ENCODE peak calls at places on chromosomes 6 and 20, in eight cellular contexts. J is right lobe of liver, W is uterus, B is stomach, C is A549, P is HCT116, Y is lower leg skin, K is body of pancreas. U is an unnamed sample.

GRCh38 chr20:55057779-55058415 is 582.5 kb downstream of the DOK5 start:
- DNase-seq in J (no peak), W (no peak), B (no peak), C (no peak), P (no peak), Y (no peak), K (no peak), U (no peak)

GRCh38 chr6:70675822-70676221 is 8.1 kb downstream of the SMAP1 start:
- DNase-seq in J (no peak), W (no peak), B (no peak), C (no peak), P (no peak), Y (no peak), K (no peak), U (no peak)

GRCh38 chr6:122749451-122750050 is 30.0 kb upstream of the FABP7 start:
- DNase-seq in J (no peak), W (no peak), B (no peak), C (no peak), P (no peak), Y (no peak), K (no peak), U (no peak)

GRCh38 chr6:34897708-34898107 is 8.7 kb downstream of the ANKS1A start:
- DNase-seq in J (no peak), W (no peak), B (no peak), C (no peak), P (no peak), Y (no peak), K (no peak), U (no peak)

GRCh38 chr20:50172347-50173013 is 18.1 kb upstream of the CEBPB start:
- DNase-seq in J (peak), W (peak), B (peak), C (peak), P (no peak), Y (peak), K (peak), U (no peak)

GRCh38 chr6:35017461-35018183 is 123.5 kb downstream of the TCP11 start:
- DNase-seq in J (peak), W (peak), B (no peak), C (no peak), P (no peak), Y (no peak), K (no peak), U (no peak)

GRCh38 chr20:54345301-54345724 is 130.1 kb upstream of the DOK5 start:
- DNase-seq in J (no peak), W (no peak), B (no peak), C (peak), P (peak), Y (no peak), K (no peak), U (no peak)

GRCh38 chr6:52368002-52368401 is 6.1 kb downstream of the PAQR8 start:
- DNase-seq in J (no peak), W (no peak), B (no peak), C (no peak), P (no peak), Y (no peak), K (no peak), U (no peak)

GRCh38 chr6:139369568-139370046 is 4.8 kb downstream of the CITED2 start:
- DNase-seq in J (no peak), W (no peak), B (no peak), C (peak), P (no peak), Y (no peak), K (no peak), U (no peak)

GRCh38 chr6:26064619-26065257 is 22.5 kb upstream of the HFE start:
- DNase-seq in J (no peak), W (no peak), B (no peak), C (no peak), P (peak), Y (no peak), K (peak), U (no peak)

GRCh38 chr6:455006-455585 is 63.5 kb downstream of the IRF4 start:
- DNase-seq in J (no peak), W (no peak), B (no peak), C (no peak), P (no peak), Y (no peak), K (no peak), U (no peak)

GRCh38 chr6:26304213-26305096 is 60.5 kb upstream of the BTN3A2 start:
- DNase-seq in J (no peak), W (peak), B (no peak), C (no peak), P (peak), Y (no peak), K (no peak), U (no peak)

GRCh38 chr6:40894962-40895799 is 143.8 kb downstream of the UNC5CL start:
- DNase-seq in J (no peak), W (peak), B (peak), C (peak), P (peak), Y (peak), K (peak), U (no peak)

GRCh38 chr6:144767066-144767465 is 481.9 kb downstream of the UTRN start:
- DNase-seq in J (no peak), W (no peak), B (no peak), C (no peak), P (no peak), Y (no peak), K (no peak), U (no peak)

GRCh38 chr6:119347466-119348307 is 1.9 kb downstream of the MAN1A1 start:
- DNase-seq in J (peak), W (peak), B (peak), C (no peak), P (no peak), Y (peak), K (peak), U (no peak)

GRCh38 chr20:4835244-4836177 is 113.8 kb downstream of the PRND start:
- DNase-seq in J (peak), W (peak), B (no peak), C (no peak), P (no peak), Y (peak), K (no peak), U (no peak)

GRCh38 chr6:113073611-113074191 is 726.6 kb downstream of the RFPL4B start:
- DNase-seq in J (no peak), W (no peak), B (no peak), C (no peak), P (no peak), Y (no peak), K (no peak), U (no peak)

GRCh38 chr6:148947621-148948444 is 201.0 kb downstream of the UST start:
- DNase-seq in J (peak), W (peak), B (peak), C (peak), P (peak), Y (peak), K (peak), U (no peak)

GRCh38 chr20:1894471-1894950 is 696 bp upstream of the SIRPA start:
- DNase-seq in J (peak), W (peak), B (peak), C (peak), P (no peak), Y (no peak), K (peak), U (no peak)

GRCh38 chr6:126824226-126824625 is 294.2 kb upstream of the RSPO3 start:
- DNase-seq in J (no peak), W (no peak), B (no peak), C (no peak), P (no peak), Y (no peak), K (no peak), U (no peak)

GRCh38 chr6:116363759-116364158 is 7.0 kb upstream of the DSE start:
- DNase-seq in J (no peak), W (no peak), B (no peak), C (no peak), P (no peak), Y (no peak), K (no peak), U (no peak)

GRCh38 chr6:24332306-24332705 is 25.6 kb downstream of the DCDC2 start:
- DNase-seq in J (no peak), W (no peak), B (no peak), C (no peak), P (no peak), Y (no peak), K (no peak), U (no peak)

GRCh38 chr6:215335-216034 is 76.8 kb upstream of the DUSP22 start:
- DNase-seq in J (no peak), W (no peak), B (no peak), C (no peak), P (no peak), Y (peak), K (no peak), U (no peak)

GRCh38 chr6:20474756-20475542 is 59.3 kb upstream of the CDKAL1 start:
- DNase-seq in J (no peak), W (no peak), B (no peak), C (no peak), P (no peak), Y (no peak), K (no peak), U (no peak)

GRCh38 chr6:139847322-139847797 is 472.9 kb upstream of the CITED2 start:
- DNase-seq in J (no peak), W (no peak), B (no peak), C (no peak), P (no peak), Y (no peak), K (no peak), U (no peak)

GRCh38 chr6:150005761-150006651 is 19.3 kb downstream of the RAET1L start:
- DNase-seq in J (no peak), W (no peak), B (no peak), C (no peak), P (no peak), Y (peak), K (no peak), U (peak)

GRCh38 chr20:53723045-53723444 is 129.4 kb upstream of the ZNF217 start:
- DNase-seq in J (no peak), W (no peak), B (no peak), C (no peak), P (no peak), Y (no peak), K (no peak), U (no peak)

GRCh38 chr20:21534453-21534852 is 20.6 kb upstream of the NKX2-2 start:
- DNase-seq in J (no peak), W (no peak), B (no peak), C (no peak), P (no peak), Y (no peak), K (no peak), U (no peak)
- H3K4me3 ChIP-seq in J (no peak), W (no peak), B (no peak), C (no peak), P (no peak), Y (no peak), K (no peak), U (no peak)

GRCh38 chr6:110815260-110816109 is at the start of gene CDK19:
- DNase-seq in J (peak), W (peak), B (peak), C (peak), P (peak), Y (peak), K (peak), U (peak)
- TF ChIP-seq POLR2A in J (peak), W (peak), B (no peak), C (peak), P (peak), Y (no peak), K (peak), U (no peak)

DNA sequence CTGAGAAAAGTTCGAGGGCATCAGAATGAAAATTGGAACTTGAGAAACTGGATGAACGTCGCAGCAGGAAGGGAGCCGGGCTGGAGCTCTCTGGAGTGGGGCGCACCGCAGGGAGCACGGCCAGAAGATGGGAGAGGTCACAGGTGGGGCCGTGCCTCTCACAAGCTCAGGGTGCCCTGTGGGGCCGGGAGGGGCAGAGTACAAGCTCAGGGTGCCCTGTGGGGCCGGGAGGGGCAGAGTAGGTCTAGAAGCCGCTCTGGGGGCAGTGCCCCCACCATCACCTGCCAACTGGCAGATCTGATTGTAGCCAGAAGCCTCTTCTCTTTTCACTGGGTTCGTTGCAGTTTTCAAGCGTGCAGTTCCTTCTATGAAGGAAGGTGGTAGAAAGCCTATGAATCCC is 61.1 kb upstream of the SNX9 start:
- DNase-seq in J (no peak), W (no peak), B (no peak), C (no peak), P (no peak), Y (no peak), K (no peak), U (no peak)
- H3K4me3 ChIP-seq in J (no peak), W (no peak), B (no peak), C (no peak), P (no peak), Y (no peak), K (no peak), U (no peak)

GRCh38 chr6:44011350-44011925 is 115.8 kb downstream of the MRPL14 start:
- DNase-seq in J (no peak), W (no peak), B (no peak), C (no peak), P (no peak), Y (no peak), K (no peak), U (no peak)

GRCh38 chr6:44009425-44010321 is 117.6 kb downstream of the MRPL14 start:
- DNase-seq in J (no peak), W (peak), B (peak), C (no peak), P (no peak), Y (peak), K (peak), U (no peak)

GRCh38 chr6:44012078-44012493 is 115.2 kb downstream of the MRPL14 start:
- DNase-seq in J (no peak), W (no peak), B (no peak), C (no peak), P (no peak), Y (peak), K (no peak), U (no peak)

GRCh38 chr6:44008821-44009370 is 118.4 kb downstream of the MRPL14 start:
- DNase-seq in J (no peak), W (peak), B (no peak), C (no peak), P (no peak), Y (peak), K (no peak), U (no peak)

GRCh38 chr6:44010411-44011349 is 116.6 kb downstream of the MRPL14 start:
- DNase-seq in J (no peak), W (no peak), B (no peak), C (peak), P (peak), Y (peak), K (no peak), U (no peak)
- TF ChIP-seq POLR2A in J (no peak), W (no peak), B (no peak), C (no peak), P (no peak), Y (no peak), K (no peak), U (no peak)

GRCh38 chr20:44719841-44720240 is 4.7 kb downstream of the CCN5 start:
- DNase-seq in J (no peak), W (no peak), B (no peak), C (no peak), P (no peak), Y (no peak), K (no peak), U (no peak)

GRCh38 chr20:44722990-44723389 is 7.8 kb downstream of the CCN5 start:
- DNase-seq in J (no peak), W (no peak), B (no peak), C (no peak), P (no peak), Y (no peak), K (no peak), U (no peak)

GRCh38 chr20:44720617-44720993 is 5.4 kb downstream of the CCN5 start:
- DNase-seq in J (no peak), W (no peak), B (no peak), C (peak), P (peak), Y (peak), K (no peak), U (no peak)

GRCh38 chr20:44721785-44722054 is 6.6 kb downstream of the CCN5 start:
- DNase-seq in J (no peak), W (no peak), B (no peak), C (no peak), P (no peak), Y (no peak), K (no peak), U (no peak)

DNA sequence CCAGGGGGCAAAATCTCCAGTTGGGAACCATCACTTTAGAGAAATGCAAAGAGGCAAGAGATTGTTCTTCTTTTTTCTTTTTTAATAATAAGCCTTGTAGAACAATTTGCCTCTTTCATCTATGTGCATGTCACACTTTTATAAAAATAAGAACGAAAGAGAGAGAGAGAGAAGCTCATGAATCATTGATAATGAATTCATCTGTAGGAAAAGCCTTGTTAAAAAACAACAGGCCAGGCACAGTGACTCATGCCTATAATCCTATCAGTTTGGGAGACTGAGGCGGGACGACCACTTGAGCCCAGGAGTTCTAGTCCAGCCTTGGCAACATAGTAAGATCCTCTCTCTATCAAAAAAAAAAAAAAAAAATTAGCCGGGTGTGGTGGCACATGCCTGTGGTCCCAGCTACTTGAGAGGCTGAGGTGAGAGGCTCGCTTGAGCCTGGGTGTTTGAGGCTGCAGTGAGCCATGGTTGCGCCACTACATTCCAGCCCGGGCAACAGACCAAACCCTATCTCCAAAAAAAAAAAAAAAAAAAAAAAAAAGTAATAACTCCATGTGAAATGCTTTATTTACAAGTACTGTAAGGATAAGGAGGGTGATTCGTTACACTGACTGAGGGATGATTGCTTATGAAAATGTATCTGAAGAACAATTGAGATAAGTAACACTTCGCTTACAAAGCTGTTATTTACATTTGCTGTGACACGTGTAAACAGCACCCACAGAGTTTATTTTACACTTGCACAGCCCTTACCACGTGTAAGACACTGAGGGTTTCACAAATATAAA is 6.0 kb downstream of the CCN5 start:
- DNase-seq in J (no peak), W (peak), B (peak), C (no peak), P (peak), Y (peak), K (peak), U (no peak)
- H3K4me3 ChIP-seq in J (no peak), W (no peak), B (no peak), C (no peak), P (no peak), Y (no peak), K (no peak), U (no peak)

DNA sequence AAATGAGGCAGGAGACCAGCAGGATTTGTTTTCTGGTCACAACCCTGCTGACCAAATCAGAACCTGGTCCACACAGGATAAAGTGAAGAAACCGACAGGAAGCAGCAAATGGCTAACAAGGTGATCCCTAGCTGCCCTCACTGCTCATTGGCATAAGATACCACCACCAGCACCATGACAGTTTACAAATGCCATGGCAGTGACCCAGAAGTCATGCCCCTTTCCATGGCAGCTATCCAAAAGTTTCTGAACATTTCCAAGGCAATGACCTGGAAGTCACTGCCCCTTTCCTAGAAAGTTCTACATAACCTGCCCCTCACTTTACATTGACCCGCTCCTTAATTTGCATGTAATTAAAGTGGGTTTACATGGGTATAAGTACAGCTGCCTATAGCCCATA is 185.2 kb downstream of the QKI start:
- DNase-seq in J (peak), W (no peak), B (no peak), C (no peak), P (no peak), Y (no peak), K (no peak), U (no peak)
- TF ChIP-seq POLR2A in J (no peak), W (no peak), B (no peak), C (no peak), P (no peak), Y (no peak), K (no peak), U (no peak)